ENCODE peak calls at places on chromosomes 5 and 9, in six cellular contexts. Z is spleen, F is H1, U is GM12878, R is endothelial cell of umbilical vein, D is stomach. J is an unnamed sample.

GRCh38 chr9:135888766-135889394 is 18.5 kb downstream of the CAMSAP1 start:
- DNase-seq in Z (no peak), F (no peak), U (no peak), R (no peak), D (peak; percentile 24), J (no peak)

GRCh38 chr5:44332360-44332971 is 56.8 kb downstream of the FGF10 start:
- DNase-seq in Z (no peak), F (no peak), U (no peak), R (peak; percentile 52), D (no peak), J (no peak)

GRCh38 chr5:149732500-149733128 is 2.5 kb downstream of the PPARGC1B start:
- DNase-seq in Z (no peak), F (no peak), U (no peak), R (no peak), D (no peak), J (peak; percentile 78)

GRCh38 chr5:176609724-176610429 is at the start of gene GPRIN1:
- DNase-seq in Z (peak; percentile 88), F (no peak), U (no peak), R (peak; percentile 59), D (peak; percentile 48), J (peak; percentile 44)

GRCh38 chr5:141637693-141638419 is 1.1 kb downstream of the RELL2 start:
- DNase-seq in Z (peak; percentile 92), F (peak; percentile 87), U (no peak), R (peak; percentile 63), D (peak; percentile 62), J (peak; percentile 66)

GRCh38 chr9:132946624-132947295 is 2.3 kb upstream of the TSC1 start:
- DNase-seq in Z (no peak), F (peak; percentile 9), U (no peak), R (no peak), D (no peak), J (no peak)

GRCh38 chr5:74294231-74294705 is 346.3 kb downstream of the ENC1 start:
- DNase-seq in Z (no peak), F (no peak), U (peak; percentile 82), R (no peak), D (no peak), J (no peak)

GRCh38 chr9:136090768-136091581 is 4.1 kb downstream of the NACC2 start:
- DNase-seq in Z (peak; percentile 63), F (no peak), U (no peak), R (no peak), D (no peak), J (peak; percentile 50)

GRCh38 chr5:157335534-157336422 is 69.9 kb downstream of the CYFIP2 start:
- DNase-seq in Z (no peak), F (no peak), U (no peak), R (no peak), D (no peak), J (no peak)

GRCh38 chr5:149581192-149581861 is at the start of gene ARHGEF37:
- DNase-seq in Z (peak; percentile 86), F (no peak), U (no peak), R (peak; percentile 93), D (peak; percentile 96), J (peak; percentile 91)

GRCh38 chr5:161614342-161614741 is 67.8 kb upstream of the GABRB2 start:
- DNase-seq in Z (no peak), F (no peak), U (no peak), R (no peak), D (no peak), J (no peak)

GRCh38 chr9:81626511-81626910 is 62.8 kb downstream of the TLE1 start:
- DNase-seq in Z (no peak), F (no peak), U (no peak), R (no peak), D (no peak), J (no peak)

GRCh38 chr9:133707761-133708122 is 30.4 kb downstream of the SARDH start:
- DNase-seq in Z (peak; percentile 66), F (no peak), U (no peak), R (no peak), D (no peak), J (no peak)

GRCh38 chr9:109759584-109759983 is 20.4 kb upstream of the PALM2AKAP2 start:
- DNase-seq in Z (no peak), F (no peak), U (no peak), R (no peak), D (no peak), J (no peak)

GRCh38 chr5:15384176-15384575 is 115.8 kb upstream of the FBXL7 start:
- DNase-seq in Z (no peak), F (no peak), U (no peak), R (no peak), D (no peak), J (no peak)

GRCh38 chr5:148469446-148470062 is 85.8 kb downstream of the FBXO38 start:
- DNase-seq in Z (no peak), F (no peak), U (no peak), R (peak; percentile 92), D (no peak), J (no peak)

GRCh38 chr5:142800776-142801494 is 30.8 kb downstream of the ARHGAP26 start:
- DNase-seq in Z (no peak), F (no peak), U (peak; percentile 48), R (no peak), D (no peak), J (no peak)

GRCh38 chr5:129271309-129271708 is 176.8 kb downstream of the ISOC1 start:
- DNase-seq in Z (no peak), F (peak; percentile 13), U (no peak), R (peak; percentile 2), D (no peak), J (no peak)

GRCh38 chr9:98700801-98701200 is 7.9 kb downstream of the GABBR2 start:
- DNase-seq in Z (no peak), F (no peak), U (no peak), R (no peak), D (no peak), J (no peak)

GRCh38 chr5:137666901-137667300 is 69.0 kb downstream of the KLHL3 start:
- DNase-seq in Z (no peak), F (no peak), U (no peak), R (no peak), D (no peak), J (no peak)

GRCh38 chr9:79977510-79978197 is 405.9 kb downstream of the TLE4 start:
- DNase-seq in Z (no peak), F (no peak), U (no peak), R (no peak), D (no peak), J (no peak)

GRCh38 chr5:102845041-102845440 is 89.9 kb downstream of the PAM start:
- DNase-seq in Z (no peak), F (no peak), U (no peak), R (peak; percentile 41), D (no peak), J (no peak)
- TF ChIP-seq POLR2AphosphoS5 in Z (no peak), F (no peak), U (no peak), R (no peak), D (no peak), J (no peak)

GRCh38 chr5:78985407-78986223 is 505 bp upstream of the ARSB start:
- DNase-seq in Z (peak; percentile 81), F (no peak), U (no peak), R (peak; percentile 71), D (peak; percentile 49), J (peak; percentile 45)
- TF ChIP-seq POLR2A in Z (peak; percentile 8), F (no peak), U (no peak), R (no peak), D (no peak), J (no peak)

GRCh38 chr9:122225323-122226141 is 3.2 kb downstream of the LHX6 start:
- DNase-seq in Z (no peak), F (no peak), U (no peak), R (no peak), D (no peak), J (no peak)
- H3K27me3 ChIP-seq in Z (peaks cover 89% of the 10 kb centered on the region), F (peaks cover 99% of the 10 kb centered on the region), U (peaks cover 23% of the 10 kb centered on the region), R (peaks cover 44% of the 10 kb centered on the region), D (peaks cover 37% of the 10 kb centered on the region), J (peaks cover 100% of the 10 kb centered on the region)

DNA sequence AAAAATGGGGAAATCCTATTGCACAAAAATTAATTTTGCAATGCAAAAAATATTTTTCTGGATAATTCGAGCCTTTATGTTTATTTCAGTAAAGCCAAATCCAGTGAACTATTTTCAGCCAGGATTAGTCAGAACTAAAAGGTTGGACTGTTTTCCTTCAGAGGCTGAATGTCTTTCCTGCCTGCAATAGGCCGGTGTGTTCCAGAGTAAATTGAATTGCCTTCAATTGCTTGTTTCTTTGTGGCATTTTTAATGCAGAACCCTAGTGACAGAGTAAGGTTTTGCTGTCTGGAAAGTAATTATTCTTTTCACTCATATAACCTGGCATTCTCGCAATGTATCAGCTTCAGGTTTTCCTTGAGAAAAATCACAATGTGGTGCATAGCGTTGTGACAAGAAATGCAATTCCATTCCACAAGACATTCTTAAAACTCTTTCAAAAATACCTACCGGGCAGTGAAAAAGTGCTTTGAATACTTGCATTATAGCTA is 183.7 kb downstream of the GLIS3 start:
- DNase-seq in Z (no peak), F (no peak), U (no peak), R (no peak), D (no peak), J (no peak)
- TF ChIP-seq POLR2AphosphoS5 in Z (no peak), F (no peak), U (no peak), R (no peak), D (no peak), J (no peak)